ENCODE peak calls at places on chromosome 7, in seven cellular contexts. R is posterior vena cava; U is kidney glomerular epithelial cell; T is progenitor cell of endocrine pancreas; Y is stimulated activated CD8-positive, alpha-beta memory T cell treated with anti-CD3 and anti-CD28 coated beads, Interleukin-4, amount 100 ng/mL, for 1 hour; V is activated CD4-positive, alpha-beta T cell treated with anti-CD3 and anti-CD28 coated beads, Interleukin-2, amount 10 ng/mL, durations not matched to agents 7 days and 5 days; B is NCI-H446 treated with DMSO at 0.1 percent for 48 hours. N is an unnamed sample.
A peak's percentile ranks its signal among the peaks of the same experiment; 100 is the strongest.

GRCh38 chr7:81161459-81162075 is 242.7 kb upstream of the SEMA3C start:
- DNase-seq in T (no peak), U (peak; percentile 84), R (no peak), B (peak; percentile 89), V (no peak), Y (no peak), N (no peak)

GRCh38 chr7:6505685-6506559 is 45.3 kb downstream of the GRID2IP start:
- DNase-seq in U (no peak), Y (no peak), R (no peak), V (no peak), T (no peak), B (no peak), N (no peak)

GRCh38 chr7:41809487-41810257 is 106.8 kb upstream of the INHBA start:
- DNase-seq in T (no peak), B (no peak), Y (no peak), R (no peak), U (peak; percentile 70), V (no peak), N (no peak)

GRCh38 chr7:156927571-156928405 is 21.7 kb upstream of the NOM1 start:
- DNase-seq in Y (no peak), B (no peak), T (no peak), U (no peak), R (no peak), V (no peak), N (no peak)

GRCh38 chr7:17709599-17709998 is 230.7 kb downstream of the SNX13 start:
- DNase-seq in T (no peak), V (no peak), B (no peak), Y (no peak), R (no peak), U (no peak), N (no peak)

GRCh38 chr7:135659159-135659837 is 3.0 kb upstream of the STMP1 start:
- DNase-seq in R (no peak), B (no peak), T (no peak), U (peak; percentile 72), Y (no peak), V (no peak), N (no peak)

GRCh38 chr7:117949232-117949631 is 76.0 kb upstream of the CTTNBP2 start:
- DNase-seq in R (no peak), V (no peak), U (peak; percentile 21), T (no peak), Y (no peak), B (no peak), N (no peak)

GRCh38 chr7:129669901-129670300 is 58.4 kb downstream of the NRF1 start:
- DNase-seq in B (no peak), U (no peak), R (no peak), Y (no peak), V (no peak), T (no peak), N (no peak)

GRCh38 chr7:131011976-131012375 is 278.0 kb upstream of the KLF14 start:
- DNase-seq in B (no peak), R (no peak), T (no peak), U (peak; percentile 34), V (no peak), Y (no peak), N (no peak)

GRCh38 chr7:126790763-126791162 is 462.0 kb downstream of the GRM8 start:
- DNase-seq in T (no peak), V (no peak), R (no peak), B (peak; percentile 7), Y (no peak), U (no peak), N (no peak)

GRCh38 chr7:92739091-92739490 is 97.3 kb downstream of the CDK6 start:
- DNase-seq in B (no peak), T (no peak), Y (no peak), U (no peak), R (no peak), V (no peak), N (no peak)

GRCh38 chr7:13903997-13904396 is 85.5 kb downstream of the ETV1 start:
- DNase-seq in Y (no peak), T (no peak), R (no peak), B (no peak), V (no peak), U (peak; percentile 45), N (no peak)

GRCh38 chr7:30896783-30897617 is 14.7 kb upstream of the AQP1 start:
- DNase-seq in T (no peak), U (peak; percentile 16), B (no peak), V (no peak), Y (no peak), R (no peak), N (peak; percentile 32)

GRCh38 chr7:39811161-39811614 is 138.9 kb upstream of the CDK13 start:
- DNase-seq in Y (no peak), B (no peak), T (no peak), U (no peak), V (no peak), R (no peak), N (no peak)

GRCh38 chr7:131326576-131326975 is 1.1 kb upstream of the MKLN1 start:
- DNase-seq in B (no peak), Y (no peak), V (no peak), T (no peak), R (no peak), U (no peak), N (no peak)

GRCh38 chr7:127733976-127734375 is 82.0 kb downstream of the SND1 start:
- DNase-seq in V (no peak), T (no peak), Y (no peak), B (no peak), U (no peak), R (no peak), N (no peak)

GRCh38 chr7:8310876-8311275 is 48.9 kb upstream of the ICA1 start:
- DNase-seq in B (no peak), U (no peak), Y (no peak), V (no peak), R (no peak), T (no peak), N (no peak)

GRCh38 chr7:120857558-120858298 is at the start of gene TSPAN12:
- DNase-seq in V (peak; percentile 47), R (peak; percentile 94), T (peak; percentile 82), U (peak; percentile 86), B (peak; percentile 62), Y (no peak), N (peak; percentile 84)

GRCh38 chr7:101108330-101108857 is 18.5 kb upstream of the SERPINE1 start:
- DNase-seq in R (peak; percentile 86), U (peak; percentile 69), V (no peak), B (no peak), Y (no peak), T (no peak), N (no peak)

GRCh38 chr7:109377076-109377884 is 807.6 kb downstream of the DNAJB9 start:
- DNase-seq in U (no peak), B (no peak), V (no peak), R (no peak), Y (no peak), T (no peak), N (no peak)

GRCh38 chr7:127654404-127655392 is 2.7 kb downstream of the SND1 start:
- DNase-seq in B (no peak), V (no peak), R (no peak), T (no peak), U (no peak), Y (no peak), N (no peak)

GRCh38 chr7:63067897-63068585 is 930.6 kb upstream of the ZNF722 start:
- DNase-seq in T (no peak), Y (no peak), R (no peak), B (no peak), V (no peak), U (no peak), N (no peak)

GRCh38 chr7:112995091-112995824 is 91.4 kb downstream of the GPR85 start:
- DNase-seq in Y (no peak), B (no peak), R (no peak), T (no peak), V (no peak), U (no peak), N (no peak)

GRCh38 chr7:52500796-52501195 is 534.6 kb upstream of the POM121L12 start:
- DNase-seq in R (no peak), Y (no peak), T (no peak), B (no peak), U (no peak), V (no peak), N (no peak)

GRCh38 chr7:140972876-140973829 is 41.6 kb downstream of the MRPS33 start:
- DNase-seq in V (no peak), U (no peak), R (no peak), B (no peak), Y (no peak), T (no peak), N (peak; percentile 25)

N was measured in Caco-2.